ENCODE peak calls at places on chromosome 14, in five cellular contexts. One of them, this sample, is unnamed.
A peak's percentile ranks its signal among the peaks of the same experiment; 100 is the strongest.

GRCh38 chr14:58805605-58806358 is 168.0 kb downstream of the DACT1 start:
- DNase-seq in uterus: no peak
- DNase-seq in stomach: no peak
- DNase-seq in neural progenitor cell: no peak
- DNase-seq in heart right ventricle: peak; percentile 16
- DNase-seq in this sample: peak; percentile 87

GRCh38 chr14:24032727-24033418 is 18.9 kb upstream of the CARMIL3 start:
- DNase-seq in uterus: no peak
- DNase-seq in neural progenitor cell: no peak
- DNase-seq in stomach: peak; percentile 49
- DNase-seq in heart right ventricle: no peak
- DNase-seq in this sample: no peak

GRCh38 chr14:76694106-76694505 is 67.2 kb upstream of the VASH1 start:
- DNase-seq in neural progenitor cell: no peak
- DNase-seq in stomach: no peak
- DNase-seq in uterus: no peak
- DNase-seq in heart right ventricle: no peak
- DNase-seq in this sample: no peak

GRCh38 chr14:86481105-86481504 is 951.2 kb downstream of the FLRT2 start:
- DNase-seq in uterus: no peak
- DNase-seq in stomach: no peak
- DNase-seq in heart right ventricle: no peak
- DNase-seq in neural progenitor cell: no peak
- DNase-seq in this sample: no peak

GRCh38 chr14:31414190-31414833 is 6.0 kb downstream of the HEATR5A start:
- DNase-seq in neural progenitor cell: no peak
- DNase-seq in heart right ventricle: no peak
- DNase-seq in uterus: no peak
- DNase-seq in stomach: no peak
- DNase-seq in this sample: no peak

GRCh38 chr14:21231020-21231652 is 38.1 kb downstream of the HNRNPC start:
- DNase-seq in uterus: no peak
- DNase-seq in neural progenitor cell: no peak
- DNase-seq in heart right ventricle: no peak
- DNase-seq in stomach: no peak
- DNase-seq in this sample: no peak

GRCh38 chr14:64247186-64247585 is 47.0 kb downstream of the ESR2 start:
- DNase-seq in stomach: no peak
- DNase-seq in uterus: no peak
- DNase-seq in neural progenitor cell: no peak
- DNase-seq in heart right ventricle: no peak
- DNase-seq in this sample: no peak

GRCh38 chr14:91918159-91918883 is 29.2 kb downstream of the FBLN5 start:
- DNase-seq in uterus: peak; percentile 51
- DNase-seq in neural progenitor cell: no peak
- DNase-seq in stomach: no peak
- DNase-seq in heart right ventricle: no peak
- DNase-seq in this sample: no peak

GRCh38 chr14:53978194-53978593 is 21.6 kb upstream of the BMP4 start:
- DNase-seq in heart right ventricle: no peak
- DNase-seq in uterus: no peak
- DNase-seq in stomach: no peak
- DNase-seq in neural progenitor cell: no peak
- DNase-seq in this sample: no peak

GRCh38 chr14:105867961-105868599 is 341.7 kb downstream of the TMEM121 start:
- DNase-seq in heart right ventricle: no peak
- DNase-seq in stomach: peak; percentile 16
- DNase-seq in neural progenitor cell: no peak
- DNase-seq in uterus: peak; percentile 7
- DNase-seq in this sample: no peak

GRCh38 chr14:23492618-23493272 is 23.2 kb downstream of the NGDN start:
- DNase-seq in heart right ventricle: no peak
- DNase-seq in stomach: no peak
- DNase-seq in neural progenitor cell: no peak
- DNase-seq in uterus: no peak
- DNase-seq in this sample: no peak

GRCh38 chr14:79514700-79515099 is 696.6 kb downstream of the DIO2 start:
- DNase-seq in stomach: no peak
- DNase-seq in heart right ventricle: no peak
- DNase-seq in uterus: no peak
- DNase-seq in neural progenitor cell: no peak
- DNase-seq in this sample: peak; percentile 12

GRCh38 chr14:100666851-100667250 is 59.8 kb upstream of the DLK1 start:
- DNase-seq in heart right ventricle: no peak
- DNase-seq in stomach: no peak
- DNase-seq in neural progenitor cell: no peak
- DNase-seq in uterus: no peak
- DNase-seq in this sample: no peak

GRCh38 chr14:35201066-35201465 is 78.7 kb downstream of the PRORP start:
- DNase-seq in heart right ventricle: no peak
- DNase-seq in uterus: no peak
- DNase-seq in neural progenitor cell: no peak
- DNase-seq in stomach: no peak
- DNase-seq in this sample: no peak

GRCh38 chr14:65377576-65377975 is 35.0 kb upstream of the FUT8 start:
- DNase-seq in stomach: no peak
- DNase-seq in neural progenitor cell: no peak
- DNase-seq in uterus: peak; percentile 18
- DNase-seq in heart right ventricle: no peak
- DNase-seq in this sample: no peak

GRCh38 chr14:50022661-50023060 is 93.7 kb downstream of the VCPKMT start:
- DNase-seq in heart right ventricle: no peak
- DNase-seq in uterus: no peak
- DNase-seq in stomach: no peak
- DNase-seq in neural progenitor cell: no peak
- DNase-seq in this sample: no peak

GRCh38 chr14:42523656-42524055 is 917.0 kb downstream of the LRFN5 start:
- DNase-seq in neural progenitor cell: no peak
- DNase-seq in uterus: no peak
- DNase-seq in heart right ventricle: no peak
- DNase-seq in stomach: no peak
- DNase-seq in this sample: no peak

GRCh38 chr14:89221109-89221508 is 195.9 kb downstream of the FOXN3 start:
- DNase-seq in stomach: no peak
- DNase-seq in neural progenitor cell: no peak
- DNase-seq in heart right ventricle: no peak
- DNase-seq in uterus: no peak
- DNase-seq in this sample: peak; percentile 79

GRCh38 chr14:67748312-67748711 is 46.6 kb downstream of the RDH12 start:
- DNase-seq in heart right ventricle: no peak
- DNase-seq in uterus: no peak
- DNase-seq in neural progenitor cell: no peak
- DNase-seq in stomach: no peak
- DNase-seq in this sample: no peak

GRCh38 chr14:73851567-73852382 is at the start of gene PTGR2:
- DNase-seq in stomach: peak; percentile 94
- DNase-seq in heart right ventricle: peak; percentile 97
- DNase-seq in uterus: peak; percentile 98
- DNase-seq in neural progenitor cell: peak; percentile 99
- DNase-seq in this sample: peak; percentile 92

GRCh38 chr14:74733241-74733640 is 20.3 kb downstream of the FCF1 start:
- DNase-seq in neural progenitor cell: no peak
- DNase-seq in uterus: no peak
- DNase-seq in stomach: no peak
- DNase-seq in heart right ventricle: no peak
- DNase-seq in this sample: no peak

GRCh38 chr14:21068521-21069387 is 1.4 kb upstream of the ARHGEF40 start:
- DNase-seq in neural progenitor cell: peak; percentile 84
- DNase-seq in stomach: peak; percentile 63
- DNase-seq in uterus: peak; percentile 66
- DNase-seq in heart right ventricle: peak; percentile 73
- DNase-seq in this sample: no peak

GRCh38 chr14:92649934-92650545 is 98.4 kb downstream of the LGMN start:
- DNase-seq in neural progenitor cell: no peak
- DNase-seq in stomach: peak; percentile 57
- DNase-seq in heart right ventricle: no peak
- DNase-seq in uterus: peak; percentile 73
- DNase-seq in this sample: peak; percentile 84

GRCh38 chr14:93748208-93749080 is 39.8 kb downstream of the PRIMA1 start:
- DNase-seq in neural progenitor cell: peak; percentile 72
- DNase-seq in heart right ventricle: peak; percentile 58
- DNase-seq in uterus: no peak
- DNase-seq in stomach: peak; percentile 46
- DNase-seq in this sample: no peak

GRCh38 chr14:90424686-90425255 is 27.9 kb downstream of the CALM1 start:
- DNase-seq in uterus: no peak
- DNase-seq in stomach: no peak
- DNase-seq in heart right ventricle: no peak
- DNase-seq in neural progenitor cell: no peak
- DNase-seq in this sample: no peak

GRCh38 chr14:53925201-53925766 is 31.3 kb downstream of the BMP4 start:
- DNase-seq in uterus: no peak
- DNase-seq in neural progenitor cell: no peak
- DNase-seq in stomach: no peak
- DNase-seq in heart right ventricle: no peak
- DNase-seq in this sample: no peak

GRCh38 chr14:79732911-79733310 is 478.4 kb downstream of the DIO2 start:
- DNase-seq in heart right ventricle: no peak
- DNase-seq in neural progenitor cell: no peak
- DNase-seq in stomach: no peak
- DNase-seq in uterus: no peak
- DNase-seq in this sample: peak; percentile 13

DNA sequence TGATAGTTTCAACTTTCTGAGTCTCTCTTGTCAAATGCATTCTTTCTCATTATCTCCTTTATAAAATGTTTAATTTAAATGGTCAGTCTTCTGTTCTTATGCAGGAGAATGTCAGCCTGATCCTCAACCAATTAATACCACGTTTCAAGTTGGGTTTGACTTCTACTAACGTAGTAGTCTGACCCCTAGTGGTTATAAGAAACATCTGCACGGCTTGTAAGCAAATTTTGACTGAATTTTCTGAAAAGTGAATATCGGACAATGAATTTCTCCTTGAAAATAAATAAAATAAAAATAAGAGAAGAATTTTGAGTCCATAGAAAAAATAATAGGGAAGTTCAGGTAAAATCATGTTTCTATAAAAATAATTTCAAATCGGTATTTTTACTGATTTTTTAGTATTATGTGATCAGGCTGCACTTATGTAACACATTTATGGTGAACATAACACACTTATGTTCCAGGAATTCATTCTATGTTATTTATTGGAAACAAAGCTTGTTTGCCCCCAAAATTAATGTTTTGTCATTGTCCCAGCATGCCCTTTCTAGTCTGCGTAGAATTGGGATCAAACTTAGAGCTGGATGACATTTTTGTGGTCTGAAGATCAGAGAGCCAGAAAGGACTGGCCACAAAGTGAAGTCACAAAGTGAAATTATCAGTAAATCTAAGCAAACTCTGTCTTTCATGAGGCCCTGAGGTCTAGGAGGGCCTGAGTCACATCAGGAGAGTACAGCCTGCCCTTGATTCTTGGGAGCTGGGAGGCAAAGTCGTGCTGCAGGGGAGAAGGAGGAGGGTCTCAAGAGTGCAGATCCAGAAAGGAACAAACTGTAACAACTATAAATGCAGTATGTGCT is 101.2 kb upstream of the STXBP6 start:
- DNase-seq in stomach: no peak
- DNase-seq in uterus: no peak
- DNase-seq in neural progenitor cell: peak; percentile 63
- DNase-seq in heart right ventricle: no peak
- DNase-seq in this sample: peak; percentile 34
- TF ChIP-seq CTCF in stomach: no peak
- TF ChIP-seq CTCF in uterus: peak; percentile 71
- TF ChIP-seq CTCF in neural progenitor cell: peak; percentile 84
- TF ChIP-seq CTCF in heart right ventricle: peak; percentile 85
- TF ChIP-seq CTCF in this sample: peak; percentile 63

DNA sequence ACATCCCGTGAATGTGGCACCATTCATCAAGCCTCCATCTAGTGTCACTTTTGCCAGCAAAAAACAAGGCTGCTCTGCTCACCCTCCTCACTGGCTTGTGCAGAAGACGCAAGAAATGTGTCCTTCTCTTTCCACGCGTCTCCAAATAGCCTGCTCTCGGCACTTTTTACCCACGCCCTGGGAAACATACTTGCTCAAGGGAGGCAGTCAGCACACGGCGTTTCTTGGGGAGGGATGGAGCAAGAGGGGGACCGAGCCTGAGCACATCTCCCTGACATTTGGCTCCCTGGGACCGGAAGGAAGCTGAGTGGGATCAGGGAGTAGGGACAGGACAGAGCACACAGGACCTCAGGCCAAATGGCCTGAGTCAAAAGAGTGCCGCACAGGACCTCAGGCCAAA is 7.3 kb downstream of the BCL11B start:
- DNase-seq in stomach: no peak
- DNase-seq in uterus: no peak
- DNase-seq in heart right ventricle: no peak
- DNase-seq in neural progenitor cell: no peak
- DNase-seq in this sample: no peak
- H3K4me3 ChIP-seq in stomach: no peak overlapping the region
- H3K4me3 ChIP-seq in uterus: no peak overlapping the region
- H3K4me3 ChIP-seq in heart right ventricle: no peak overlapping the region
- H3K4me3 ChIP-seq in neural progenitor cell: no peak overlapping the region
- H3K4me3 ChIP-seq in this sample: no peak overlapping the region

DNA sequence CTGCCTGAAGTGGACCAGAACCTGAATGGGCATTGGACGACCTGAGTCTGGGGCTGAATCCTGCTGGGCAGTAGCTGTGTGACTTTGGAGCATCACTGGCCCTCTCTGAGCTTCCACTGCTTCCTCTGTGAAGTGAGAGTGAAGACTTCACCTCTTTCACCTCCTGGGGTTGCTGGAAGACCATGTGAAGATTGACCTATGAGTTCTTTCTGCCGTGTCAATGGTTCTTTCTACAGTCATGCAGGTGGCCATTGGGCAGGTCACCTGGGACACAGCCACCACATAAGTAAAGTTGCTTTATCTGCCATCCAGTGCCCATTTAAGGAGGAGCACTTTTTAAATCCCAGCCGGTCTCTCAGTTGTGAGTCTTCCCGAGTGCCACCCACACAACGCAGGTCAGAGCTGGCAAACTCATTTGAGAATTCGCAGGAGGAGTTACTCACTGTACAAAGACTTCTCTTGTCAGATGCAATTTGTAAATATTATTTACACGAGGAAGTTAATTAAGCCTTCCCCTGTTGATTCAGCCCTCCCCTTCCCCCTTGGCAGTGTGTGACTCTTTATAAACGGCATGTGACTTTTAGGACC is 74.8 kb upstream of the TCL1B start:
- DNase-seq in heart right ventricle: no peak
- DNase-seq in stomach: no peak
- DNase-seq in uterus: no peak
- DNase-seq in neural progenitor cell: no peak
- DNase-seq in this sample: no peak
- TF ChIP-seq CTCF in heart right ventricle: no peak
- TF ChIP-seq CTCF in stomach: no peak
- TF ChIP-seq CTCF in uterus: no peak
- TF ChIP-seq CTCF in neural progenitor cell: no peak
- TF ChIP-seq CTCF in this sample: no peak

DNA sequence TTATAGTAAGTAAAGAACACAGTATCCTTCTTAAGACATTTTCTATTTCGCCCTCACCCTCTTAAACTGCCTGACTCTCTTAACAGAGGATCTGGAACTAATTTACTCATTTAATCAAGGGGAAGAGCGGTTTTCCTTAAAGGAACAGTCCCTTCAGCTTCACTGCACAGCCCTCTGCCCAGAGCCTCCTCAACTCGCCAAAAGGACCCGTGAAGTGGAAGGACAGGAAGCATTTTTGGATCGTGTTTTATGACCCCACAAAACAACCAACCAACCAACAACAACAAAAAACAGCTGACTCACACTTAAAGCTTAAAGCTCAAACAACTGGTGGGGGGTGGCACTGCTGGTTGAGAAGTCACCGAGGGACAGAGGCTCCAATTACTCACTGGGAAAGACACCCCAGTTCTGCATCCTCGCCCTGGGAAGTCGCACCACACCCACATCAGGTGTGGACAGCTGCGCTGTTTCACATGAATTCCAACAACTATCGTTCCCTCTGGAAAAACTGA is 35.7 kb downstream of the NID2 start:
- DNase-seq in neural progenitor cell: peak; percentile 46
- DNase-seq in uterus: no peak
- DNase-seq in heart right ventricle: no peak
- DNase-seq in stomach: no peak
- DNase-seq in this sample: peak; percentile 42
- H3K4me3 ChIP-seq in neural progenitor cell: no peak overlapping the region
- H3K4me3 ChIP-seq in uterus: no peak overlapping the region
- H3K4me3 ChIP-seq in heart right ventricle: no peak overlapping the region
- H3K4me3 ChIP-seq in stomach: no peak overlapping the region
- H3K4me3 ChIP-seq in this sample: no peak overlapping the region